ENCODE peak calls at places on chromosomes 2 and 18, in ten cellular contexts. E is osteocyte; P is ovary; G is neural progenitor cell; S is cardiac fibroblast; K is mammary epithelial cell; V is fibroblast of the aortic adventitia; X is activated CD8-positive, alpha-beta T cell treated with anti-CD3 and anti-CD28 coated beads for 36 hours; F is heart left ventricle; L is H9. R is an unnamed sample.

GRCh38 chr18:24669502-24669901 is 209.1 kb downstream of the HRH4 start:
- DNase-seq in E (no peak), P (no peak), G (peak), S (no peak), K (no peak), V (no peak), X (no peak), F (no peak), L (no peak), R (no peak)

GRCh38 chr18:31102941-31103340 is 720 bp upstream of the DSC2 start:
- DNase-seq in E (no peak), P (no peak), G (no peak), S (no peak), K (peak), V (no peak), X (no peak), F (no peak), L (no peak), R (no peak)

GRCh38 chr2:199465988-199466703 is 8.4 kb upstream of the SATB2 start:
- DNase-seq in E (no peak), P (no peak), G (peak), S (no peak), K (no peak), V (no peak), X (no peak), F (no peak), L (peak), R (no peak)

GRCh38 chr2:158321264-158321663 is 135.3 kb downstream of the CCDC148 start:
- DNase-seq in E (no peak), P (no peak), G (no peak), S (peak), K (peak), V (peak), X (no peak), F (no peak), L (no peak), R (no peak)

GRCh38 chr18:51091270-51091669 is 61.3 kb downstream of the SMAD4 start:
- DNase-seq in E (no peak), P (no peak), G (no peak), S (no peak), K (no peak), V (no peak), X (no peak), F (no peak), L (no peak), R (no peak)

GRCh38 chr2:163405298-163405697 is 330.5 kb downstream of the FIGN start:
- DNase-seq in E (no peak), P (no peak), G (no peak), S (no peak), K (no peak), V (no peak), X (no peak), F (no peak), L (no peak), R (no peak)

GRCh38 chr2:6545336-6545735 is 320.4 kb downstream of the CMPK2 start:
- DNase-seq in E (no peak), P (no peak), G (no peak), S (no peak), K (no peak), V (no peak), X (no peak), F (no peak), L (no peak), R (no peak)

GRCh38 chr2:152647417-152648010 is 69.7 kb downstream of the PRPF40A start:
- DNase-seq in E (no peak), P (peak), G (peak), S (no peak), K (no peak), V (peak), X (no peak), F (peak), L (no peak), R (no peak)

GRCh38 chr18:36481201-36481657 is 183.7 kb downstream of the FHOD3 start:
- DNase-seq in E (peak), P (no peak), G (peak), S (peak), K (no peak), V (peak), X (no peak), F (no peak), L (no peak), R (no peak)

GRCh38 chr18:13562494-13563029 is 163.8 kb downstream of the FAM210A start:
- DNase-seq in E (no peak), P (no peak), G (no peak), S (no peak), K (no peak), V (no peak), X (peak), F (no peak), L (no peak), R (no peak)

GRCh38 chr2:187875836-187876235 is 321.6 kb upstream of the TFPI start:
- DNase-seq in E (no peak), P (no peak), G (no peak), S (no peak), K (no peak), V (no peak), X (no peak), F (no peak), L (no peak), R (no peak)

GRCh38 chr2:207953354-207953753 is 72.0 kb downstream of the PLEKHM3 start:
- DNase-seq in E (no peak), P (no peak), G (no peak), S (peak), K (no peak), V (no peak), X (no peak), F (no peak), L (no peak), R (no peak)

GRCh38 chr18:23738151-23738550 is 48.9 kb downstream of the LAMA3 start:
- DNase-seq in E (no peak), P (no peak), G (no peak), S (no peak), K (no peak), V (no peak), X (no peak), F (no peak), L (no peak), R (peak)

GRCh38 chr2:240840435-240841060 is 20.5 kb upstream of the KIF1A start:
- DNase-seq in E (peak), P (peak), G (peak), S (peak), K (peak), V (peak), X (peak), F (peak), L (peak), R (no peak)

GRCh38 chr2:34652636-34653035 is 1053.5 kb upstream of the FAM98A start:
- DNase-seq in E (no peak), P (no peak), G (peak), S (peak), K (no peak), V (peak), X (no peak), F (no peak), L (no peak), R (no peak)

GRCh38 chr2:71938659-71939587 is 208.7 kb downstream of the CYP26B1 start:
- DNase-seq in E (peak), P (no peak), G (no peak), S (no peak), K (no peak), V (no peak), X (no peak), F (peak), L (peak), R (peak)

GRCh38 chr2:231677632-231678104 is 30.7 kb upstream of the PTMA start:
- DNase-seq in E (peak), P (peak), G (peak), S (peak), K (peak), V (peak), X (peak), F (peak), L (peak), R (peak)

GRCh38 chr18:72013512-72013911 is 530.6 kb downstream of the CBLN2 start:
- DNase-seq in E (no peak), P (no peak), G (no peak), S (no peak), K (no peak), V (no peak), X (no peak), F (no peak), L (no peak), R (no peak)

GRCh38 chr18:32219431-32219830 is 29.6 kb downstream of the MEP1B start:
- DNase-seq in E (no peak), P (no peak), G (no peak), S (no peak), K (peak), V (no peak), X (no peak), F (no peak), L (no peak), R (no peak)

GRCh38 chr2:235541838-235542549 is 48.2 kb downstream of the AGAP1 start:
- DNase-seq in E (no peak), P (no peak), G (no peak), S (no peak), K (no peak), V (no peak), X (no peak), F (no peak), L (no peak), R (no peak)

GRCh38 chr2:130378898-130379214 is 23.0 kb downstream of the PTPN18 start:
- DNase-seq in E (no peak), P (no peak), G (no peak), S (no peak), K (no peak), V (no peak), X (no peak), F (no peak), L (no peak), R (no peak)

GRCh38 chr18:13447621-13448020 is 229.1 kb downstream of the LDLRAD4 start:
- DNase-seq in E (no peak), P (no peak), G (peak), S (peak), K (no peak), V (peak), X (no peak), F (no peak), L (peak), R (no peak)

GRCh38 chr2:20524412-20525040 is 77.7 kb downstream of the RHOB start:
- DNase-seq in E (no peak), P (no peak), G (peak), S (peak), K (no peak), V (no peak), X (no peak), F (peak), L (no peak), R (no peak)

GRCh38 chr2:219726916-219727315 is 99.5 kb downstream of the SLC4A3 start:
- DNase-seq in E (no peak), P (no peak), G (peak), S (no peak), K (no peak), V (peak), X (no peak), F (no peak), L (peak), R (peak)
- TF ChIP-seq CTCF in E (no peak), P (no peak), G (peak), S (no peak), K (peak), V (peak), X (no peak), F (peak), L (peak), R (no peak)

DNA sequence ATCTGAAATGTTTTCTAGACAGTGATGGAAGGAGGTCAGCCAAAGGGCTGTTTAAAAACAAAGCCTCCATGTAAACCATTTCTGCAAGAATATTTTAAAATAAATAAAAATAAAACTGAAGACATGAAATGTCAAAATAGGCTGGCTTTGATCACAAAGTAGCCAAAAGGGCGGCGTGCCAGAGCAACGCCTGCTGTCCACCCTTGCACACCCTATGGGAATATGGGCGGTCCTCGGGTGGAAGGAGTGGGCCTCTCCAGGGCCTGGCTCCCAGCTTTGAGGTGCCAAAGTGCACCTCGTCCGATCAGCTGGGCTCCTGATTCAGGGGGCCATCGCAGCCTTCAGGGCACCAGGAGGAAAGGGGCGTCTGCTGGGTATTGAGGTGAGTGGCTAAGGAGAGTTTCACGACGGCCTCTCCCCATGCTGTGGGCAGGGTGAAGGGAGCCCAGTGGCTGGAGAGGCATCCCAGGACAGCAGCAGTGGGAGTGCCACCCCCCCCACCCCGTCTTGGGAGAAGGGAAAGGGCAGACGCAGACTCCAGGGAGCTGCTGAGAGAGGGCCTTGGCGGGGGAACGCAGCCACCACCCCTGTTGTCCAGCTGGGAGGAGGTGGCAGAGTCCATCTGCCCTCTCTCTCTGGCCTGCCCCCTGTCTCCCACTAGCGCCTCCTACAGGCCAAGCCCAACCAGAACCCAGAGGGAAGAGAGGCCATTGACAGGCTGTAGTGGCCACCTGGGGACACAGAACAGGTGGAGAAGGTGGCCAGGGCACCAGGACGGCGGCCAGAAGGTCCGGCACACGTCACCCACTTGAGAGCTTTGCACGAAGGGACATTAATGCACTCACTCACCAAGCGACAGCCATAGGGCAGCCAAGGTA is 5.7 kb upstream of the ERFE start:
- DNase-seq in E (no peak), P (no peak), G (no peak), S (no peak), K (no peak), V (no peak), X (no peak), F (no peak), L (no peak), R (no peak)
- TF ChIP-seq CTCF in E (peak), P (no peak), G (peak), S (no peak), K (peak), V (peak), X (peak), F (peak), L (peak), R (no peak)

GRCh38 chr2:109466674-109467575 is 146.8 kb downstream of the SEPTIN10 start:
- DNase-seq in E (no peak), P (no peak), G (no peak), S (peak), K (peak), V (peak), X (no peak), F (no peak), L (no peak), R (no peak)
- TF ChIP-seq CTCF in E (peak), P (no peak), G (no peak), S (no peak), K (peak), V (no peak), X (no peak), F (no peak), L (no peak), R (no peak)

GRCh38 chr2:169361706-169362345 is 508 bp downstream of the LRP2 start:
- DNase-seq in E (no peak), P (no peak), G (peak), S (no peak), K (peak), V (peak), X (peak), F (peak), L (peak), R (no peak)
- TF ChIP-seq CTCF in E (no peak), P (no peak), G (peak), S (no peak), K (no peak), V (no peak), X (no peak), F (no peak), L (no peak), R (no peak)

DNA sequence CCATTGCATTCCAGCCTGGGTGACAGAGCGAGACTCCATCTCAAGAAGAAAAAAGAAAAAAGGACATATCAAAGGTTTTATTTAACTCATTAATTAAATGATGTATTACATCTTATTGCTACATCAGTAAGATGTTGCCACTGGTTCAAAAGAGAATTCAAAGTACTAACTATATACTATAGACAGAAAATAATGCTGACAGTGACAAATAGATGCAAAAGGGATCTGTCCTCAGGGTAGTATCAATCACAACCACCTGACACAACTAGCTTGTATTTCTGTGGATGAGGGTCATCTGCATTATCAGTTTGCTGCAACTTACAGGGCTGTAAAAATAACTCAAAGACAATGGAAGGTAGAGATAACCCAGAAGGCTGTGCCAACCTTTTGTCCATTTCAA is 16.4 kb upstream of the CREG2 start:
- DNase-seq in E (no peak), P (no peak), G (no peak), S (no peak), K (no peak), V (peak), X (no peak), F (no peak), L (no peak), R (no peak)
- TF ChIP-seq CTCF in E (no peak), P (no peak), G (no peak), S (no peak), K (no peak), V (no peak), X (no peak), F (no peak), L (no peak), R (no peak)

GRCh38 chr2:84866121-84866520 is 14.8 kb downstream of the TRABD2A start:
- DNase-seq in E (no peak), P (no peak), G (no peak), S (no peak), K (no peak), V (peak), X (no peak), F (no peak), L (no peak), R (no peak)

GRCh38 chr2:84862006-84862405 is 18.9 kb downstream of the TRABD2A start:
- DNase-seq in E (no peak), P (no peak), G (no peak), S (no peak), K (no peak), V (no peak), X (no peak), F (no peak), L (no peak), R (no peak)

GRCh38 chr2:84870306-84870705 is 10.6 kb downstream of the TRABD2A start:
- DNase-seq in E (no peak), P (no peak), G (no peak), S (no peak), K (no peak), V (no peak), X (no peak), F (no peak), L (no peak), R (no peak)

GRCh38 chr2:84861539-84861938 is 19.3 kb downstream of the TRABD2A start:
- DNase-seq in E (no peak), P (no peak), G (no peak), S (no peak), K (no peak), V (no peak), X (no peak), F (no peak), L (no peak), R (no peak)

DNA sequence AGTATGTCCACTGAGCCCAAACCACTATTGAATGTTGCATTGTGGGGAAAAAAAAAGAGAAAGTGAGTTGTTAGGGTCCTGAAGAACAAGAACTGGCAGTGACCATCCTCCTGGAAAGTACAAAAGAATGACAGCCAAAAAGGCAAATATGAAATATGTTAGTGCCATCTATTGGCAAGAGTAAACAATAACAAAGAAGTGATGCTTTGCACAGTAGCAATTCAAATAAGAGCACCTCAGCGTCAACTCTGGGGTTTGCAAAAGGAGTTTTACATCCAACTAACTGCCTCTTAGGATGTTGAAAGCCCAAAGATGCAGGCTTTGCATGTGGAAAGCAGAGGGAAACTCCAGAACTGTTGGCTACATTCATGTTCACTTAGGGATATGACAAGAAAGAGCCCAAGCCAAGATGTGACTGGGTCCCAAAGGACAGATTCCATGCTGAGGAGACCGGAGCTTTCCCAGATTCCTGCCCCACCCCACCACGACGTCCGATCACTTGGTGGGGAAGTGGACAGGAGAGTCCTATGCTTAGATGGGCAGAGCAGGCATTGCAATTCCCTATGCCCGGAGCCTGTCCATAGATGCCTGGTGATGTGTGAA is 15.6 kb downstream of the TRABD2A start:
- DNase-seq in E (no peak), P (no peak), G (no peak), S (peak), K (peak), V (peak), X (no peak), F (no peak), L (no peak), R (no peak)
- TF ChIP-seq CTCF in E (peak), P (no peak), G (peak), S (peak), K (peak), V (no peak), X (peak), F (peak), L (no peak), R (no peak)

R was measured in esophagus muscularis mucosa.